ENCODE peak calls at places on chromosomes 7 and 10, in nine cellular contexts. W, O, T, I, Y, P, C, M and G are unnamed samples.

GRCh38 chr7:87129836-87130235 is 22.4 kb upstream of the DMTF1 start:
- DNase-seq in W (no peak), O (no peak), T (peak), I (no peak), Y (no peak), P (peak), C (no peak), M (no peak), G (no peak)

GRCh38 chr7:48140001-48140681 is 31.1 kb upstream of the ABCA13 start:
- DNase-seq in W (no peak), O (no peak), T (no peak), I (no peak), Y (no peak), P (no peak), C (no peak), M (no peak), G (no peak)

GRCh38 chr10:62380002-62380401 is 5.8 kb downstream of the ZNF365 start:
- DNase-seq in W (peak), O (peak), T (no peak), I (peak), Y (peak), P (peak), C (no peak), M (peak), G (peak)

GRCh38 chr7:137393570-137393969 is 50.0 kb upstream of the PTN start:
- DNase-seq in W (no peak), O (no peak), T (no peak), I (no peak), Y (no peak), P (no peak), C (no peak), M (no peak), G (no peak)

GRCh38 chr10:22598488-22598887 is 115.9 kb downstream of the PIP4K2A start:
- DNase-seq in W (no peak), O (no peak), T (no peak), I (no peak), Y (no peak), P (no peak), C (no peak), M (no peak), G (peak)

GRCh38 chr10:15427836-15428414 is 56.8 kb upstream of the FAM171A1 start:
- DNase-seq in W (no peak), O (peak), T (peak), I (peak), Y (peak), P (peak), C (no peak), M (no peak), G (peak)

GRCh38 chr10:86538547-86538946 is 17.0 kb upstream of the WAPL start:
- DNase-seq in W (no peak), O (no peak), T (no peak), I (no peak), Y (no peak), P (no peak), C (no peak), M (no peak), G (no peak)

GRCh38 chr10:593901-594457 is 95.5 kb downstream of the DIP2C start:
- DNase-seq in W (no peak), O (peak), T (no peak), I (peak), Y (no peak), P (no peak), C (no peak), M (no peak), G (peak)

GRCh38 chr7:110507832-110508231 is 583.1 kb upstream of the LRRN3 start:
- DNase-seq in W (no peak), O (no peak), T (no peak), I (no peak), Y (no peak), P (no peak), C (no peak), M (no peak), G (no peak)

GRCh38 chr10:78222096-78222790 is 188.6 kb downstream of the RPS24 start:
- DNase-seq in W (no peak), O (no peak), T (no peak), I (no peak), Y (no peak), P (no peak), C (no peak), M (no peak), G (no peak)

GRCh38 chr7:157700237-157701005 is 363.6 kb downstream of the DNAJB6 start:
- DNase-seq in W (no peak), O (no peak), T (peak), I (no peak), Y (no peak), P (no peak), C (no peak), M (no peak), G (no peak)

GRCh38 chr7:44158873-44159631 is 17.9 kb upstream of the MYL7 start:
- DNase-seq in W (no peak), O (no peak), T (no peak), I (peak), Y (no peak), P (no peak), C (no peak), M (no peak), G (no peak)

GRCh38 chr10:69503896-69504265 is 52.6 kb downstream of the TSPAN15 start:
- DNase-seq in W (no peak), O (no peak), T (no peak), I (peak), Y (no peak), P (no peak), C (no peak), M (no peak), G (no peak)

GRCh38 chr7:108875139-108875538 is 305.5 kb downstream of the DNAJB9 start:
- DNase-seq in W (no peak), O (peak), T (no peak), I (peak), Y (peak), P (peak), C (peak), M (no peak), G (peak)

GRCh38 chr7:142364551-142364950 is 106.7 kb upstream of the PRSS58 start:
- DNase-seq in W (no peak), O (no peak), T (no peak), I (no peak), Y (peak), P (no peak), C (no peak), M (no peak), G (no peak)

GRCh38 chr7:25856056-25856780 is 295.8 kb upstream of the NFE2L3 start:
- DNase-seq in W (no peak), O (peak), T (peak), I (no peak), Y (no peak), P (no peak), C (no peak), M (no peak), G (peak)

GRCh38 chr7:149459540-149460433 is 1.1 kb downstream of the ZNF777 start:
- DNase-seq in W (peak), O (no peak), T (no peak), I (peak), Y (peak), P (peak), C (no peak), M (no peak), G (peak)

GRCh38 chr7:123649956-123650355 is 5.7 kb upstream of the LMOD2 start:
- DNase-seq in W (no peak), O (no peak), T (no peak), I (no peak), Y (peak), P (no peak), C (no peak), M (no peak), G (peak)

GRCh38 chr7:116455499-116455898 is 44.0 kb upstream of the CAV2 start:
- DNase-seq in W (no peak), O (no peak), T (no peak), I (peak), Y (no peak), P (no peak), C (no peak), M (no peak), G (no peak)

GRCh38 chr7:74627699-74628411 is 29.7 kb upstream of the GTF2I start:
- DNase-seq in W (no peak), O (peak), T (peak), I (peak), Y (no peak), P (peak), C (peak), M (no peak), G (peak)

GRCh38 chr10:4704034-4704545 is 121.9 kb upstream of the AKR1E2 start:
- DNase-seq in W (peak), O (peak), T (no peak), I (peak), Y (peak), P (no peak), C (no peak), M (peak), G (peak)

GRCh38 chr10:30748152-30748845 is 118.7 kb upstream of the LYZL2 start:
- DNase-seq in W (no peak), O (no peak), T (no peak), I (no peak), Y (no peak), P (no peak), C (no peak), M (no peak), G (no peak)

GRCh38 chr10:73635781-73636180 is 5.5 kb downstream of the MYOZ1 start:
- DNase-seq in W (no peak), O (no peak), T (no peak), I (peak), Y (no peak), P (no peak), C (no peak), M (no peak), G (no peak)

GRCh38 chr10:90179696-90180407 is 478.5 kb downstream of the KIF20B start:
- DNase-seq in W (no peak), O (peak), T (no peak), I (no peak), Y (peak), P (peak), C (no peak), M (peak), G (peak)

DNA sequence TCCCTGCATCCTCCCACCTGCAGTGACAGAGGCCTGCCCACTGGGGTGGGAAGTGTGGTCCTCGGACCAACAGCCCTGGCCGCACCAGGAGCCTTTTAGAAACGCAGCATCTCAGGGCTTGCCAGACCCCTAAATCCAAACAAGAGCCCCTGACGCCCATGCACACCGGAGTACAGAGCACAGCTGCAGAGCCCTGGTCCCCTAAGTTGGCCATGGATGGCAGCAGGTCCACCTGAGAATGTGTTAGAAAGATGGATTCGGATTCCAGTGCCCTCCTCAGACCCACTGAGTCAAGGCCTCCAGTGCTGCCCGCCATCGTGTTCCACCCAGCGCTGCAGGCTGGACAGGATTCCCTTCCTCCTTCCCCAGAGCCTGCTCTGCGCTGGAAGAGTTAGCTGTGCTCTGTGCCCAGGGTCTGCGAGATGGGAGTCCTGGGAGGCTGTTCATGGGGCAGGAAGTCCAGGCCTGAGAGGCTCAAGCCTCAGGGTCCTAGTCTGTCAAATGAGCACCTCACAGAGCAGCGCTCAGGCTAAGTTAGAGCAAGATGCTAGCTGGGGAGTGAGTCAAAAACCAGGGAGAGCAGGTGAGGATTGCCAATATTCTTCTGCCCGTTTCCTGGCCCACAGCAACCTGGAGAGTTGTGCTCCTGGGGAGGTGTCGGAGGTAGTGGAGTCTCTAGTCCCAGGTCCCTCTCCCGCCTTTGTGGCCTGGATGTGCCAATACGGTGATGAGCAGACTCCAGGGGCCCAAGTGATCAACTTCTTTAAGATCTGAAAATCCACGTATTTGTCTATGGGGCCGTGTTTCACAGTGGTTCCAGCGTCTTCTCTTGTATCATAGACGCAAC is 95.9 kb upstream of the GPR26 start:
- DNase-seq in W (no peak), O (no peak), T (no peak), I (no peak), Y (no peak), P (no peak), C (peak), M (no peak), G (no peak)
- H3K4me2 ChIP-seq in W (no peak), O (no peak), T (no peak), I (no peak), Y (no peak), P (no peak), C (no peak), M (no peak), G (no peak)

GRCh38 chr10:114649217-114649906 is 8.7 kb downstream of the ABLIM1 start:
- DNase-seq in W (no peak), O (no peak), T (no peak), I (no peak), Y (no peak), P (no peak), C (no peak), M (no peak), G (no peak)
- H3K4me2 ChIP-seq in W (peak), O (no peak), T (no peak), I (no peak), Y (no peak), P (no peak), C (no peak), M (no peak), G (no peak)

GRCh38 chr7:5086256-5086655 is 40.6 kb downstream of the RBAK start:
- DNase-seq in W (no peak), O (no peak), T (no peak), I (no peak), Y (no peak), P (no peak), C (no peak), M (no peak), G (no peak)

GRCh38 chr7:5083291-5083690 is 37.6 kb downstream of the RBAK start:
- DNase-seq in W (no peak), O (no peak), T (no peak), I (no peak), Y (no peak), P (no peak), C (no peak), M (no peak), G (no peak)

GRCh38 chr7:5094641-5095040 is 49.0 kb downstream of the RBAK start:
- DNase-seq in W (no peak), O (no peak), T (no peak), I (no peak), Y (no peak), P (peak), C (no peak), M (no peak), G (no peak)

GRCh38 chr7:5093948-5094347 is 48.3 kb downstream of the RBAK start:
- DNase-seq in W (no peak), O (no peak), T (no peak), I (no peak), Y (no peak), P (no peak), C (no peak), M (no peak), G (no peak)

GRCh38 chr7:5088906-5089305 is 43.2 kb downstream of the RBAK start:
- DNase-seq in W (no peak), O (no peak), T (no peak), I (no peak), Y (no peak), P (peak), C (no peak), M (no peak), G (no peak)
- H3K4me2 ChIP-seq in W (peak), O (no peak), T (no peak), I (no peak), Y (no peak), P (no peak), C (no peak), M (peak), G (no peak)

GRCh38 chr10:115802911-115803310 is 470.1 kb downstream of the GFRA1 start:
- DNase-seq in W (no peak), O (no peak), T (no peak), I (no peak), Y (no peak), P (no peak), C (no peak), M (no peak), G (no peak)

GRCh38 chr10:115801457-115801856 is 471.5 kb downstream of the GFRA1 start:
- DNase-seq in W (no peak), O (no peak), T (no peak), I (no peak), Y (no peak), P (no peak), C (no peak), M (no peak), G (peak)

DNA sequence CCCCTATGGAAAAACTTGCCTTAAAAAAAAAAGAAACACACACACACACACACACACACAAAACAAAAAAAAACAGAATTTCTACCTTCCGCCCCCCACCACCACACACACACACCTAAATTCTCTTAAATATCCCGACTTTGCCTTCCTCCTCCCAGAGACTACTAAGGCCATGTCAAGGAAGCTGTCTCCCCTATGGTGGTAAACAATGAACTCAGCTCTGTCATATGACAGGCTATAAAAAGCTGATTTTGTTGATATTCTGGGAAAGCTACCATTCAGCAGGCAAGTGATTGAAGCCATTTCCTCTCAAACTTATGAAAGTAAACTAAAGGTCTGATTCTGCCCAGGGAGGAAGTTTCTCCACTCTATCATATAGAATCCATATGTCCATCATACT is 471.0 kb downstream of the GFRA1 start:
- DNase-seq in W (no peak), O (peak), T (no peak), I (no peak), Y (no peak), P (no peak), C (no peak), M (no peak), G (peak)
- H3K4me2 ChIP-seq in W (no peak), O (no peak), T (no peak), I (no peak), Y (no peak), P (no peak), C (no peak), M (no peak), G (no peak)

GRCh38 chr7:37493123-37493522 is 44.5 kb upstream of the ELMO1 start:
- DNase-seq in W (no peak), O (no peak), T (no peak), I (no peak), Y (no peak), P (no peak), C (no peak), M (no peak), G (no peak)

GRCh38 chr7:37493810-37494209 is 45.1 kb upstream of the ELMO1 start:
- DNase-seq in W (no peak), O (no peak), T (no peak), I (no peak), Y (no peak), P (peak), C (no peak), M (no peak), G (no peak)

GRCh38 chr7:37495574-37496184 is 47.0 kb upstream of the ELMO1 start:
- DNase-seq in W (peak), O (peak), T (peak), I (no peak), Y (peak), P (peak), C (no peak), M (no peak), G (peak)

GRCh38 chr7:37491919-37492694 is 43.4 kb upstream of the ELMO1 start:
- DNase-seq in W (no peak), O (no peak), T (peak), I (no peak), Y (no peak), P (peak), C (peak), M (no peak), G (no peak)

GRCh38 chr7:37494940-37495339 is 46.3 kb upstream of the ELMO1 start:
- DNase-seq in W (no peak), O (no peak), T (no peak), I (no peak), Y (no peak), P (peak), C (no peak), M (no peak), G (no peak)
- H3K4me2 ChIP-seq in W (no peak), O (no peak), T (no peak), I (no peak), Y (no peak), P (no peak), C (peak), M (no peak), G (no peak)

GRCh38 chr10:103814626-103815370 is 40.6 kb downstream of the SH3PXD2A start:
- DNase-seq in W (no peak), O (peak), T (no peak), I (no peak), Y (no peak), P (no peak), C (no peak), M (no peak), G (no peak)

GRCh38 chr10:103814104-103814503 is 41.3 kb downstream of the SH3PXD2A start:
- DNase-seq in W (no peak), O (no peak), T (no peak), I (no peak), Y (no peak), P (no peak), C (no peak), M (no peak), G (no peak)

GRCh38 chr10:103812431-103812830 is 42.9 kb downstream of the SH3PXD2A start:
- DNase-seq in W (no peak), O (no peak), T (no peak), I (no peak), Y (no peak), P (peak), C (no peak), M (no peak), G (no peak)

GRCh38 chr10:103808784-103809183 is 46.6 kb downstream of the SH3PXD2A start:
- DNase-seq in W (no peak), O (no peak), T (no peak), I (no peak), Y (no peak), P (no peak), C (no peak), M (no peak), G (no peak)

GRCh38 chr10:103812004-103812403 is 43.4 kb downstream of the SH3PXD2A start:
- DNase-seq in W (no peak), O (no peak), T (no peak), I (no peak), Y (no peak), P (no peak), C (no peak), M (no peak), G (no peak)
- H3K4me2 ChIP-seq in W (peak), O (no peak), T (no peak), I (no peak), Y (no peak), P (no peak), C (no peak), M (no peak), G (no peak)